ENCODE peak calls at places on chromosomes 1 and 21, in four cellular contexts. R is K562, C is thyroid gland, I is body of pancreas. Q is an unnamed sample.
A peak's percentile ranks its signal among the peaks of the same experiment; 100 is the strongest.

GRCh38 chr21:43775795-43776430 is at the start of gene CSTB:
- DNase-seq in R (peak; percentile 88), C (peak; percentile 79), I (peak; percentile 74), Q (peak; percentile 91)

GRCh38 chr1:232678185-232678886 is 48.4 kb upstream of the SIPA1L2 start:
- DNase-seq in R (no peak), C (no peak), I (no peak), Q (no peak)

GRCh38 chr1:73755649-73756048 is 442.3 kb downstream of the LRRIQ3 start:
- DNase-seq in R (no peak), I (no peak), C (peak; percentile 7), Q (no peak)

GRCh38 chr1:158126425-158126824 is 54.3 kb upstream of the CD1D start:
- DNase-seq in I (no peak), R (no peak), C (no peak), Q (no peak)

GRCh38 chr1:157429841-157430240 is 122.5 kb downstream of the FCRL5 start:
- DNase-seq in I (no peak), R (no peak), C (no peak), Q (no peak)

GRCh38 chr1:22641906-22642636 is 1.4 kb upstream of the C1QC start:
- DNase-seq in I (peak; percentile 90), C (peak; percentile 79), R (peak; percentile 90), Q (peak; percentile 77)

GRCh38 chr1:54287176-54287650 is 87.2 kb downstream of the MRPL37 start:
- DNase-seq in I (peak; percentile 67), C (peak; percentile 65), R (peak; percentile 81), Q (peak; percentile 47)

GRCh38 chr21:34915364-34915834 is 133.7 kb downstream of the RUNX1 start:
- DNase-seq in I (no peak), R (no peak), C (no peak), Q (no peak)

GRCh38 chr21:32602099-32602498 is 10.1 kb downstream of the CFAP298 start:
- DNase-seq in R (no peak), I (no peak), C (no peak), Q (no peak)

GRCh38 chr21:28687571-28687970 is 305.1 kb downstream of the LTN1 start:
- DNase-seq in R (no peak), C (no peak), I (no peak), Q (no peak)

GRCh38 chr1:2983706-2984398 is 37.4 kb upstream of the ACTRT2 start:
- DNase-seq in C (no peak), I (no peak), R (no peak), Q (no peak)

GRCh38 chr21:41816583-41817165 is 49.8 kb upstream of the RIPK4 start:
- DNase-seq in R (peak; percentile 80), C (peak; percentile 70), I (peak; percentile 71), Q (peak; percentile 77)

GRCh38 chr1:103790172-103790571 is 40.5 kb downstream of the AMY1C start:
- DNase-seq in I (no peak), C (no peak), R (no peak), Q (no peak)

GRCh38 chr21:41370840-41371697 is 9.2 kb downstream of the MX2 start:
- DNase-seq in R (no peak), I (no peak), C (no peak), Q (no peak)

GRCh38 chr1:30697571-30697970 is 25.8 kb downstream of the MATN1 start:
- DNase-seq in R (no peak), C (no peak), I (peak; percentile 8), Q (no peak)
- TF ChIP-seq POLR2A in R (no peak), C (no peak), I (no peak), Q (no peak)

GRCh38 chr1:7642781-7643180 is 128.3 kb upstream of the VAMP3 start:
- DNase-seq in R (no peak), C (peak; percentile 63), I (no peak), Q (no peak)
- TF ChIP-seq POLR2A in R (no peak), C (no peak), I (no peak), Q (no peak)

DNA sequence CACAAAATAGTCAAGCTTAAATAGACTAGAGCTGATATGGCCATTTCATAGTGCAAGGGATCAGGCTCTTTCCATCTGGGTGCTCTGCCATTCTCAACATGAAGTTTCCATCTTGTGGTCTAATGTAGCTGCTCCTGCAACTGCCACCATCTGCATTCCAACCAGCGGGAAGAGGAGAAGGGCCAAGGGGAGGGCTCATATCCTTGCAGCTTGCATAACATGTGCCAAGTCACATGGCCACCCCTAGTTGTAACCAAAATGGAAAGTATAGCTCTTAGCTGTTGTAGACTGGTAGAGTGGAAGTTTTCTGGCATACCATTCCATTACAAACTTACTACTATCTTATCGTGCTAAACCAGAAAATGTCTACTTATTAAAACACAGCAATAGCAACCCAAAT is 38.9 kb upstream of the IVNS1ABP start:
- DNase-seq in I (no peak), C (no peak), R (no peak), Q (no peak)
- TF ChIP-seq POLR2A in I (no peak), C (no peak), R (no peak), Q (no peak)

GRCh38 chr1:91020967-91021685 is 709 bp downstream of the ZNF644 start:
- DNase-seq in I (peak; percentile 67), R (peak; percentile 68), C (peak; percentile 74), Q (peak; percentile 88)
- TF ChIP-seq POLR2A in I (no peak), R (no peak), C (peak; percentile 11), Q (no peak)

DNA sequence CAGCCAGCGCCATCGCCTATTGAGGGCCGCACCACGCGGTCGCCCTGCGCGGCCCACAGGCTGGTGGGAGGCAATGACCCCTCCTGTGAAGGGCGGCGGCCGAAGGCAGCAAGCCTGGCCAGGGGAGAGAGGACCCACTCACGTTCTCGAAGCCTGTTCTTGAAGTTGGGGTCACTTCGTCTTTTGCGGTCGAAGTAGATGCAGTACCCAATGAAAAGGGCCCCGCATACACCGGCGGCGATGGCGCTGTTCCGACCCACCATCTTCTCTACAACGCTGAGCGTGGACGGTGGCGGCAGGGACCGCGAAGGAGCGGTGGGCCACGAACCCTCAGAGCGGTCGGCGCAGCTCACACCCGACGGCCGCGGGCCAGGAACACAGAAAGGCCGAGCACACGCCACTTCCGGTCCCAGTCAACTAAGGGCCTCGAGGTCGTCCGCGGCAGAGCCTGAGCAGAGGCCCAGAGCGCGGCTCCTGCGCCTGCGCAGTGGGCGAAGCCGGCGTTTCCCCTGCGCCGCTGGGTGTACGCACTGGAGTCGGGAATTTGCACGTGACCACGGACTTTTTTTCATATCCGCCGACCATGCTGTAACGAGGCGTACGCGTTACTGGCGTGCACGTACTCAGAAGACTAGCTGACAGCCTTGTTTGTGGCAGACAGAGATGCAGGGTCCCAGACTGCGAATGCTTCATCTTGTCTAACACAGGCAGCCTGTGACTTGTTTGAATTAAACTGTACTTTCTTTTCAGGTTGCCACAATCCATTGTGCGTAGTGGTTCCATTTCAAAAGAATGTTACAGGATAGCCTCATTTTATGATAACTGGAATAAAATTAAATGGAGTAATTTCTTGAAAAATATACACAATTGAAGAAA is at the start of gene TOMM20:
- DNase-seq in I (peak; percentile 95), C (peak; percentile 96), R (peak; percentile 98), Q (peak; percentile 99)
- TF ChIP-seq POLR2A in I (peak; percentile 89), C (peak; percentile 87), R (peak; percentile 98), Q (peak; percentile 93)

DNA sequence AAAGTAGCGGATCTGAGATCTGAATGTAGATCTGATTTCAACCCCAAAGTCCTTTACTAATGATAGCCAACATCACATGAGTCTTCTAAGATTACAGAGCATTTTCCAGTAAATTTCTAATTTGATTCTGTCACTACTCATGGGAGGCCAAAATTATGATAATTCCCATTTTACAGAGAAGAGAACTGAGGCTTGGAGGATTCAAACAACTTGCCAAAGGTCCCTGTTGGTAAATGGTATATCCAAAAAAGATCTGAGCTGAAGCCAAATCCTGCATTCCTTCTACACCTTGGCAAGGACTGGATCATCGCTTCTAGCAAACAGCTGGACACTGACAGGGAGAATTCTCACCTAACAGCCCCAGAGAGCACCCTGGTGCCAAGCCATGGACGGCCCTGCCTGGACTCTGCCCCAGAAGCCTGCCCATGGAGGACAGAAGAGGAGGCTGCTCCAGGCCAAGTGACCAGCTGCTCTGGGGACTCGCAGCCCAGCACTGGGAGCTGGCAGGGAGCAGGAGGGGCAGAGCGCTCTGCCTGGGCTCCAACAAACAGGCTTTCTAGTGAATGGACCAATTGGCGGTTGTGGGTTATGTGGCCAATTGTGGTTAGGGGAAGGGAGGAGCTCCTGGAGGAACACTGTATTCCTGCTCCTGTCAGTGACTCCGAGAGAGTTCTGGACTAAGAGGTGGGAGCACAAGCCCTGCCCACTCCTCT is 6.4 kb upstream of the CSF1 start:
- DNase-seq in R (no peak), I (no peak), C (no peak), Q (no peak)
- TF ChIP-seq POLR2A in R (no peak), I (no peak), C (no peak), Q (no peak)

Q was measured in erythroblast.